ENCODE peak calls at places on chromosomes 2 and 18, in four cellular contexts. X, O, D and N are unnamed samples.

GRCh38 chr2:13201924-13202323 is 485.2 kb downstream of the TRIB2 start:
- DNase-seq in X (no peak), O (peak), D (no peak), N (no peak)

GRCh38 chr2:49271060-49271665 is 116.8 kb upstream of the FSHR start:
- DNase-seq in X (no peak), O (no peak), D (no peak), N (no peak)

GRCh38 chr2:241733391-241734207 is 831 bp upstream of the D2HGDH start:
- DNase-seq in X (no peak), O (no peak), D (no peak), N (no peak)

GRCh38 chr2:24768601-24769000 is 24.6 kb downstream of the PTRHD1 start:
- DNase-seq in X (no peak), O (no peak), D (no peak), N (no peak)

GRCh38 chr2:54549912-54550518 is 93.9 kb downstream of the SPTBN1 start:
- DNase-seq in X (peak), O (no peak), D (no peak), N (no peak)

GRCh38 chr2:146374505-146374904 is 1470.3 kb upstream of the ACVR2A start:
- DNase-seq in X (no peak), O (peak), D (no peak), N (no peak)

GRCh38 chr2:214593723-214594122 is 182.9 kb downstream of the VWC2L start:
- DNase-seq in X (no peak), O (peak), D (peak), N (no peak)

GRCh38 chr2:136117391-136117841 is 533 bp downstream of the CXCR4 start:
- DNase-seq in X (peak), O (peak), D (peak), N (no peak)

GRCh38 chr2:143132360-143132759 is 3.1 kb downstream of the ARHGAP15 start:
- DNase-seq in X (no peak), O (no peak), D (no peak), N (no peak)

GRCh38 chr2:138090330-138090729 is 126.1 kb downstream of the HNMT start:
- DNase-seq in X (no peak), O (peak), D (no peak), N (peak)

GRCh38 chr2:207283356-207283755 is 117.6 kb upstream of the KLF7 start:
- DNase-seq in X (no peak), O (no peak), D (peak), N (no peak)

GRCh38 chr18:13813271-13813849 is 10.6 kb upstream of the MC5R start:
- DNase-seq in X (peak), O (peak), D (peak), N (peak)

GRCh38 chr2:10499911-10500521 is 51.9 kb upstream of the ODC1 start:
- DNase-seq in X (no peak), O (no peak), D (peak), N (no peak)

GRCh38 chr18:49648811-49649210 is 87.0 kb downstream of the LIPG start:
- DNase-seq in X (no peak), O (no peak), D (no peak), N (no peak)

GRCh38 chr2:119012345-119013301 is 70.6 kb downstream of the MARCO start:
- DNase-seq in X (no peak), O (no peak), D (no peak), N (no peak)

GRCh38 chr2:168114021-168114420 is 133.4 kb downstream of the STK39 start:
- DNase-seq in X (no peak), O (peak), D (no peak), N (no peak)

GRCh38 chr2:199261936-199262335 is 195.8 kb downstream of the SATB2 start:
- DNase-seq in X (no peak), O (no peak), D (peak), N (no peak)

GRCh38 chr18:21191596-21192307 is 50.3 kb upstream of the GREB1L start:
- DNase-seq in X (peak), O (peak), D (peak), N (peak)

GRCh38 chr2:183678908-183679307 is 554.7 kb downstream of the NUP35 start:
- DNase-seq in X (no peak), O (no peak), D (peak), N (no peak)

GRCh38 chr2:119289093-119289492 is 65.5 kb downstream of the STEAP3 start:
- DNase-seq in X (no peak), O (peak), D (no peak), N (no peak)

GRCh38 chr2:112623913-112624777 is 21.6 kb upstream of the SLC20A1 start:
- DNase-seq in X (peak), O (peak), D (no peak), N (no peak)

GRCh38 chr2:186544255-186544675 is 45.6 kb upstream of the ITGAV start:
- DNase-seq in X (no peak), O (peak), D (peak), N (peak)

GRCh38 chr2:197514754-197515153 is 1.1 kb upstream of the MOB4 start:
- DNase-seq in X (no peak), O (peak), D (no peak), N (peak)

GRCh38 chr18:44423826-44424225 is 256.9 kb upstream of the SETBP1 start:
- DNase-seq in X (no peak), O (no peak), D (peak), N (no peak)

GRCh38 chr18:64171576-64171975 is 22.7 kb upstream of the LINC00305 start:
- DNase-seq in X (no peak), O (no peak), D (no peak), N (no peak)

GRCh38 chr18:53790817-53791216 is 433.7 kb downstream of the MBD2 start:
- DNase-seq in X (no peak), O (peak), D (no peak), N (no peak)

GRCh38 chr18:24014062-24014985 is at the start of gene TTC39C:
- DNase-seq in X (peak), O (peak), D (peak), N (peak)

GRCh38 chr2:110876167-110876999 is 144.0 kb downstream of the ACOXL start:
- DNase-seq in X (no peak), O (no peak), D (no peak), N (no peak)

GRCh38 chr2:83850071-83850725 is 608.9 kb downstream of the SUCLG1 start:
- DNase-seq in X (no peak), O (no peak), D (no peak), N (no peak)

GRCh38 chr2:73894475-73894850 is 1.7 kb downstream of the ACTG2 start:
- DNase-seq in X (no peak), O (no peak), D (no peak), N (no peak)

GRCh38 chr2:152336103-152336853 is 1.3 kb downstream of the FMNL2 start:
- DNase-seq in X (peak), O (peak), D (peak), N (peak)

GRCh38 chr2:12721571-12722444 is 5.1 kb downstream of the TRIB2 start:
- DNase-seq in X (no peak), O (peak), D (peak), N (no peak)

GRCh38 chr2:109409347-109410020 is 204.3 kb downstream of the SEPTIN10 start:
- DNase-seq in X (no peak), O (no peak), D (no peak), N (no peak)

GRCh38 chr2:95071856-95072255 is 46.3 kb downstream of the MAL start:
- DNase-seq in X (no peak), O (no peak), D (no peak), N (no peak)

GRCh38 chr2:233982421-233983121 is 65.4 kb downstream of the TRPM8 start:
- DNase-seq in X (no peak), O (peak), D (no peak), N (no peak)

GRCh38 chr2:143171817-143172216 is 42.6 kb downstream of the ARHGAP15 start:
- DNase-seq in X (no peak), O (peak), D (peak), N (no peak)

GRCh38 chr18:55811964-55812363 is 224.0 kb upstream of the TCF4 start:
- DNase-seq in X (no peak), O (no peak), D (no peak), N (no peak)

GRCh38 chr18:47701133-47701532 is 229.3 kb downstream of the SMAD2 start:
- DNase-seq in X (no peak), O (no peak), D (no peak), N (no peak)

GRCh38 chr2:74747411-74748080 is 86.4 kb upstream of the HK2 start:
- DNase-seq in X (no peak), O (peak), D (no peak), N (no peak)

DNA sequence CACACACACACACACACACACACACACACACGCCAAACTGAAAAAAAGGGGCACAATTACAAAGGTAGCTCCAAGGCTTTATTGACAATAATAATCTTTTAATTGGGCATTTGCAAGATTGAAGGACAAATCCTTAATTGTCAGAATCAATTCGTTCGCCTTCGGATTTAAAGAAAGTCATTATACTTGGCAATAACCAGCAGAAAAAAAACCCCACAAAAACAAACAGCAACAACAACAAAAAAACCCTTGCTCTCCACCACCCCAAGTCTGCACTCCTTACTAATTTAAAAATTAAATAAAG is 1.8 kb upstream of the HOXD8 start:
- DNase-seq in X (no peak), O (no peak), D (no peak), N (no peak)
- H3K4me3 ChIP-seq in X (no peak), O (no peak), D (no peak), N (no peak)

GRCh38 chr2:27217173-27218121 is at the start of gene CAD:
- DNase-seq in X (peak), O (peak), D (peak), N (peak)

GRCh38 chr2:27214936-27215335 is 2.2 kb upstream of the CAD start:
- DNase-seq in X (no peak), O (no peak), D (no peak), N (no peak)

GRCh38 chr2:27220091-27220490 is 2.9 kb downstream of the CAD start:
- DNase-seq in X (no peak), O (no peak), D (no peak), N (peak)

GRCh38 chr2:27218614-27219013 is 1.4 kb downstream of the CAD start:
- DNase-seq in X (no peak), O (no peak), D (no peak), N (no peak)

DNA sequence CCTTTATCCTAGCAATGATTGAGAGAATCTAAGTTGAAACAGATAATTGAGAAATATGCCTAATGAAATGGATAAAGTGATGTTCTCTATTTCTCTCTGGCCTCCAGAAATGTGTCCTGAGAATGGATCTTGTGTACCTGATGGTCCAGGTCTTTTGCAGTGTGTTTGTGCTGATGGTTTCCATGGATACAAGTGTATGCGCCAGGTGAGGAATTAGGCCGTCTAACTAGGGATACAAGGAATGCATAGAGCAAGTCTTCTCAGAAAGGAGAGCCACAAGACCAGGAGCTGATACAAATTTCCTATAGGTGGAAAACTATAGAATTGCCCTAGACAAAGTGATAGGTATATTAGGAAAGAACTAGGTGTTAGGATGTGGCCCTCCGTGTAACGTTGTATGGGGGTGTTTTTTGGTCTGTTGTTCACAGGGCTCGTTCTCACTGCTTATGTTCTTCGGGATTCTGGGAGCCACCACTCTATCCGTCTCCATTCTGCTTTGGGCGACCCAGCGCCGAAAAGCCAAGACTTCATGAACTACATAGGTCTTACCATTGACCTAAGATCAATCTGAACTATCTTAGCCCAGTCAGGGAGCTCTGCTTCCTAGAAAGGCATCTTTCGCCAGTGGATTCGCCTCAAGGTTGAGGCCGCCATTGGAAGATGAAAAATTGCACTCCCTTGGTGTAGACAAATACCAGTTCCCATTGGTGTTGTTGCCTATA is 592 bp upstream of the CAD start:
- DNase-seq in X (no peak), O (no peak), D (no peak), N (no peak)
- H3K4me3 ChIP-seq in X (peak), O (peak), D (peak), N (peak)

GRCh38 chr2:26846881-26847662 is 860 bp upstream of the DPYSL5 start:
- DNase-seq in X (no peak), O (peak), D (peak), N (peak)
- H3K4me3 ChIP-seq in X (peak), O (no peak), D (peak), N (peak)

GRCh38 chr2:1540481-1540880 is 127.2 kb downstream of the TPO start:
- DNase-seq in X (no peak), O (no peak), D (no peak), N (no peak)

GRCh38 chr2:1541812-1542211 is 128.5 kb downstream of the TPO start:
- DNase-seq in X (no peak), O (no peak), D (no peak), N (no peak)

GRCh38 chr2:1539441-1539840 is 126.2 kb downstream of the TPO start:
- DNase-seq in X (no peak), O (no peak), D (no peak), N (no peak)

GRCh38 chr2:1539973-1540372 is 126.7 kb downstream of the TPO start:
- DNase-seq in X (no peak), O (no peak), D (no peak), N (no peak)

DNA sequence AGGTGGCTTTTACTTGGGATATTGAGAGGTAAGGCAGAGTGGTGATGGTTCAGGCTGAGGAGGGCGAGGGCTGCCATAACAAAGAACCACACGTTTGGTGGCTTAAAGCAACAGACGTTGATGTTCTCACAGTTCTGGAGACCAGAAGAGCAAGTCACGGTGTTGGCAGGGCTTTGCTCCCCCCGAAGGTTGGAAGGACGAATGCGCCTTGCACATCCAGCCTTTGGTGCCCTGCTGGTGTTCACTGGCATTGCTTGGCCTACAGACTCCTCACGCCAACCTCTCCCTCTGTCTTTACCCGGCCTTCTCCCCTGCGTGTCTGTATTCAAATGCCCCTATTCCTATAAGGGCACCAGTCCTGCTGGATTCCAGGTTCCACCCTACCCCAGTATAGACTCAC is 125.4 kb downstream of the TPO start:
- DNase-seq in X (no peak), O (peak), D (peak), N (peak)
- H3K4me3 ChIP-seq in X (no peak), O (no peak), D (no peak), N (no peak)

DNA sequence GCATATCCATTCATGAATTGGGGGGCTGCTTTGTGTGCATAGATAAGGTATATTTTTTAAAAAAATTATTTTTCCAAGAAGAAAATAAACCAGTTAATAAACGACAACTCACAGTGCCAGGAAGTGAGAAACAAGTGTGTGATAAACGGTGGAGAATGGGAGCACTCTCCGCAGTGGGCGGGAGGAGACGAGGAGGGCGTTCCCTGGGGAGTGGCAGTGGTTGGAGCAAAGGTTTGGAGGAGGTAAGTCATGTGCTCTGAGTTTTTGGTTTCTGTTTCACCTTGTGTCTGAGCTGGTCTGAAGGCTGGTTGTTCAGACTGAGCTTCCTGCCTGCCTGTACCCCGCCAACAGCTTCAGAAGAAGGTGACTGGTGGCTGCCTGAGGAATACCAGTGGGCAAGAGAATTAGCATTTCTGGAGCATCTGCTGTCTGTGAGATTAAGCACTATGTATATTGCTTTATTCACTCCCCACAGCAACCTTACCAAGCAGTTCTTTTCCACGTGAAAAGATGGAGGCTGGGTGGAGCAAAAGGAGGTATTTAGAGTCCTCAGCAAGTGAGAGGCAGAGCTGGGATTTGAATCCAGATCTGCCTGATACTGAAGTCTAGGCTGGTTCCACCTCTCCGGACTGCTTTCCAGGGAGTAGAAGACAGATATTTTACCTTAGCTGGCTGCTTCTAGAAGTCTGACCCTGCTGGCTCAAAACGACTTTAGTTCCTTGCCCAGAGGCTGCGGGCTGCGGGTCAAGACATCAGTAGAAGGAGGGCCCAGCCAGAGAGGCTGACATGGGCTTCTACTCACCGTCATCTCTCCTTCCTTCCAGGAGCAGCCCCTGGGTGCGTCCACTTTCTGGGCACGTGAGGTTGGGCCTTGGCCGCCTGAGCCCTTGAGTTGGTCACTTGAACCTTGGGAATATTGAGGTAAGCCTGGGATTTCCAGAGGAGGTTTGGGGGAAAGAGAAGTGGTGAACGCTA is 26.9 kb upstream of the CASP8 start:
- DNase-seq in X (peak), O (peak), D (no peak), N (peak)
- H3K4me3 ChIP-seq in X (peak), O (peak), D (no peak), N (peak)

GRCh38 chr2:172465417-172466334 is 38.3 kb downstream of the ITGA6 start:
- DNase-seq in X (peak), O (peak), D (peak), N (peak)
- H3K4me3 ChIP-seq in X (no peak), O (peak), D (no peak), N (peak)